ENCODE peak calls at places on chromosomes 12 and 14, in six cellular contexts. One of them, this sample, is unnamed. For H3K4me1, the result is how much of the 10 kb centered on the place peaks cover.

GRCh38 chr14:57833304-57833703 is 32.6 kb downstream of the SLC35F4 start:
- DNase-seq in CD8-positive, alpha-beta T cell: no peak
- DNase-seq in thoracic aorta: peak
- DNase-seq in H9: no peak
- DNase-seq in neural progenitor cell: no peak
- DNase-seq in kidney: no peak
- DNase-seq in this sample: peak

GRCh38 chr12:30437616-30438015 is 258.1 kb downstream of the IPO8 start:
- DNase-seq in kidney: no peak
- DNase-seq in thoracic aorta: no peak
- DNase-seq in CD8-positive, alpha-beta T cell: no peak
- DNase-seq in H9: no peak
- DNase-seq in neural progenitor cell: no peak
- DNase-seq in this sample: no peak

GRCh38 chr14:105161964-105162363 is 6.6 kb downstream of the JAG2 start:
- DNase-seq in CD8-positive, alpha-beta T cell: no peak
- DNase-seq in neural progenitor cell: no peak
- DNase-seq in H9: no peak
- DNase-seq in thoracic aorta: no peak
- DNase-seq in kidney: no peak
- DNase-seq in this sample: no peak

GRCh38 chr12:4506870-4507269 is 31.8 kb upstream of the RAD51AP1 start:
- DNase-seq in CD8-positive, alpha-beta T cell: no peak
- DNase-seq in neural progenitor cell: no peak
- DNase-seq in H9: no peak
- DNase-seq in thoracic aorta: no peak
- DNase-seq in kidney: no peak
- DNase-seq in this sample: no peak

GRCh38 chr12:48002773-48003218 is 1.5 kb downstream of the COL2A1 start:
- DNase-seq in CD8-positive, alpha-beta T cell: no peak
- DNase-seq in H9: no peak
- DNase-seq in kidney: peak
- DNase-seq in neural progenitor cell: peak
- DNase-seq in thoracic aorta: no peak
- DNase-seq in this sample: peak

GRCh38 chr14:43858981-43859380 is 648.1 kb downstream of the FSCB start:
- DNase-seq in CD8-positive, alpha-beta T cell: no peak
- DNase-seq in thoracic aorta: no peak
- DNase-seq in H9: no peak
- DNase-seq in kidney: no peak
- DNase-seq in neural progenitor cell: no peak
- DNase-seq in this sample: no peak

GRCh38 chr12:123319826-123320225 is 44.8 kb downstream of the SBNO1 start:
- DNase-seq in thoracic aorta: no peak
- DNase-seq in CD8-positive, alpha-beta T cell: no peak
- DNase-seq in H9: no peak
- DNase-seq in kidney: no peak
- DNase-seq in neural progenitor cell: no peak
- DNase-seq in this sample: no peak

GRCh38 chr12:85711735-85712390 is 124.3 kb downstream of the RASSF9 start:
- DNase-seq in H9: no peak
- DNase-seq in neural progenitor cell: no peak
- DNase-seq in kidney: peak
- DNase-seq in thoracic aorta: peak
- DNase-seq in CD8-positive, alpha-beta T cell: no peak
- DNase-seq in this sample: no peak

GRCh38 chr12:109462868-109463692 is 14.0 kb downstream of the KCTD10 start:
- DNase-seq in neural progenitor cell: peak
- DNase-seq in H9: peak
- DNase-seq in kidney: peak
- DNase-seq in CD8-positive, alpha-beta T cell: no peak
- DNase-seq in thoracic aorta: peak
- DNase-seq in this sample: peak

GRCh38 chr12:12072064-12072760 is 1.5 kb downstream of the BCL2L14 start:
- DNase-seq in thoracic aorta: no peak
- DNase-seq in CD8-positive, alpha-beta T cell: peak
- DNase-seq in H9: no peak
- DNase-seq in kidney: peak
- DNase-seq in neural progenitor cell: no peak
- DNase-seq in this sample: peak

GRCh38 chr12:56078931-56079728 is 835 bp upstream of the ERBB3 start:
- DNase-seq in H9: peak
- DNase-seq in CD8-positive, alpha-beta T cell: peak
- DNase-seq in kidney: peak
- DNase-seq in thoracic aorta: peak
- DNase-seq in neural progenitor cell: peak
- DNase-seq in this sample: peak

GRCh38 chr12:115412821-115413220 is 728.8 kb upstream of the TBX3 start:
- DNase-seq in kidney: no peak
- DNase-seq in neural progenitor cell: no peak
- DNase-seq in H9: no peak
- DNase-seq in thoracic aorta: no peak
- DNase-seq in CD8-positive, alpha-beta T cell: no peak
- DNase-seq in this sample: no peak

GRCh38 chr12:57461326-57461903 is 1.8 kb downstream of the GLI1 start:
- DNase-seq in neural progenitor cell: peak
- DNase-seq in thoracic aorta: no peak
- DNase-seq in H9: peak
- DNase-seq in CD8-positive, alpha-beta T cell: no peak
- DNase-seq in kidney: peak
- DNase-seq in this sample: peak

GRCh38 chr12:115377230-115377629 is 693.3 kb upstream of the TBX3 start:
- DNase-seq in neural progenitor cell: no peak
- DNase-seq in kidney: no peak
- DNase-seq in H9: no peak
- DNase-seq in CD8-positive, alpha-beta T cell: no peak
- DNase-seq in thoracic aorta: no peak
- DNase-seq in this sample: no peak

GRCh38 chr12:132066345-132066685 is 77.8 kb downstream of the DDX51 start:
- DNase-seq in thoracic aorta: no peak
- DNase-seq in H9: no peak
- DNase-seq in neural progenitor cell: no peak
- DNase-seq in kidney: no peak
- DNase-seq in CD8-positive, alpha-beta T cell: no peak
- DNase-seq in this sample: no peak

GRCh38 chr12:124740691-124741137 is 123.0 kb downstream of the SCARB1 start:
- DNase-seq in thoracic aorta: no peak
- DNase-seq in kidney: peak
- DNase-seq in H9: no peak
- DNase-seq in CD8-positive, alpha-beta T cell: no peak
- DNase-seq in neural progenitor cell: no peak
- DNase-seq in this sample: peak

GRCh38 chr12:52083638-52083996 is 4.1 kb downstream of the SMIM41 start:
- DNase-seq in CD8-positive, alpha-beta T cell: no peak
- DNase-seq in neural progenitor cell: no peak
- DNase-seq in H9: no peak
- DNase-seq in kidney: no peak
- DNase-seq in thoracic aorta: no peak
- DNase-seq in this sample: no peak
- TF ChIP-seq CTCF in CD8-positive, alpha-beta T cell: peak
- TF ChIP-seq CTCF in neural progenitor cell: no peak
- TF ChIP-seq CTCF in H9: peak
- TF ChIP-seq CTCF in kidney: no peak
- TF ChIP-seq CTCF in thoracic aorta: no peak
- TF ChIP-seq CTCF in this sample: no peak

GRCh38 chr14:93047661-93048060 is 68.1 kb downstream of the ITPK1 start:
- DNase-seq in H9: no peak
- DNase-seq in CD8-positive, alpha-beta T cell: no peak
- DNase-seq in kidney: no peak
- DNase-seq in neural progenitor cell: no peak
- DNase-seq in thoracic aorta: no peak
- DNase-seq in this sample: no peak
- H3K4me1 ChIP-seq in H9: under half
- H3K4me1 ChIP-seq in CD8-positive, alpha-beta T cell: under half
- H3K4me1 ChIP-seq in kidney: half or more
- H3K4me1 ChIP-seq in neural progenitor cell: under half
- H3K4me1 ChIP-seq in thoracic aorta: half or more
- H3K4me1 ChIP-seq in this sample: under half

GRCh38 chr12:92492291-92492690 is 210.5 kb upstream of the PLEKHG7 start:
- DNase-seq in H9: no peak
- DNase-seq in neural progenitor cell: no peak
- DNase-seq in CD8-positive, alpha-beta T cell: no peak
- DNase-seq in kidney: no peak
- DNase-seq in thoracic aorta: no peak
- DNase-seq in this sample: no peak
- TF ChIP-seq CTCF in H9: no peak
- TF ChIP-seq CTCF in neural progenitor cell: no peak
- TF ChIP-seq CTCF in CD8-positive, alpha-beta T cell: no peak
- TF ChIP-seq CTCF in kidney: no peak
- TF ChIP-seq CTCF in thoracic aorta: no peak
- TF ChIP-seq CTCF in this sample: no peak

DNA sequence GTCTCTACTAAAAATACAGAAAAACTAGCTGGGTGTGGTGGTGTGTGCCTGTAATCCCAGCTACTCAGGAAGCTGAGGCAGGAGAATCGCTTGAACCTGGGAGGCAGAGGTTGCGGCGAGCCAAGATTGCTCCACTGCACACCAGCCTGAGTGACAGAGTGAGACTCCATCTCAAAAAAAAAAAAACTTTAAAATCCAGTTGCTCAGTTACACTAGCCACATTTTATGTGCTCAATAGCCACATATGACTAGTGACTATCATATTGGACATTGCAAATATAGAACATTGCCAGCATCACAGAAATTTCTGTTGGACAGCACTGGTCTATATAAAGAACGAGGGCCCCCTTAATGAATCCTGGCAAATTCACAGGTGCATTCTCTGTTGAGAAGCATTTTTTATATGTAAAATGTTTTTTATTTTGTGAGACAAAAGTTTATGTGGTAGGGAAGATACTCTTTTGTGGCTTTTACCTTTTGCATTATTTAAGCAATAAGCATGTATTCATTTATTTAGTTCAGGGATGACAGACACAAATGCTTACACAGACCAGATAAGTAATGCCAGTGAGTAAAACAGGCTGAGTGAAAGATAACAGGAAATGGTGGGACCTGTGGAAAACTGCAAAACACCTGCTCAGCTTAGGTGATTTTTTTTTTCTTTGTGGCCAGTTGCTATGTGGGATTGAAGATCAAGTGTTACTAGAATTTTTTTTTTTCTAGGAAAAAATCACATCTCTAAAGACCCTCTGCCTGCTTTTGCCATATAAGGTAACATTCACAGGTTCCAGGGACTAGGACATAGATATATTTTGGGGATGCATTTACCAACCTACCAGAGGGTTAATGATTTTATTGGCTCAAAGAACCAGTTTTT is 9.4 kb downstream of the PSMA6 start:
- DNase-seq in neural progenitor cell: no peak
- DNase-seq in thoracic aorta: no peak
- DNase-seq in H9: no peak
- DNase-seq in kidney: no peak
- DNase-seq in CD8-positive, alpha-beta T cell: no peak
- DNase-seq in this sample: no peak
- H3K4me1 ChIP-seq in neural progenitor cell: under half
- H3K4me1 ChIP-seq in thoracic aorta: under half
- H3K4me1 ChIP-seq in H9: under half
- H3K4me1 ChIP-seq in kidney: under half
- H3K4me1 ChIP-seq in CD8-positive, alpha-beta T cell: half or more
- H3K4me1 ChIP-seq in this sample: under half

GRCh38 chr14:21105095-21105494 is 4.2 kb downstream of the TMEM253 start:
- DNase-seq in CD8-positive, alpha-beta T cell: no peak
- DNase-seq in thoracic aorta: no peak
- DNase-seq in H9: no peak
- DNase-seq in kidney: no peak
- DNase-seq in neural progenitor cell: no peak
- DNase-seq in this sample: peak
- TF ChIP-seq CTCF in CD8-positive, alpha-beta T cell: no peak
- TF ChIP-seq CTCF in thoracic aorta: no peak
- TF ChIP-seq CTCF in H9: no peak
- TF ChIP-seq CTCF in kidney: no peak
- TF ChIP-seq CTCF in neural progenitor cell: no peak
- TF ChIP-seq CTCF in this sample: no peak

GRCh38 chr12:107238276-107238675 is 144.9 kb upstream of the CRY1 start:
- DNase-seq in neural progenitor cell: no peak
- DNase-seq in CD8-positive, alpha-beta T cell: no peak
- DNase-seq in kidney: no peak
- DNase-seq in thoracic aorta: no peak
- DNase-seq in H9: no peak
- DNase-seq in this sample: no peak

GRCh38 chr12:107243316-107243715 is 150.0 kb upstream of the CRY1 start:
- DNase-seq in neural progenitor cell: no peak
- DNase-seq in H9: no peak
- DNase-seq in kidney: no peak
- DNase-seq in thoracic aorta: no peak
- DNase-seq in CD8-positive, alpha-beta T cell: no peak
- DNase-seq in this sample: no peak

GRCh38 chr12:107244584-107244983 is 151.2 kb upstream of the CRY1 start:
- DNase-seq in CD8-positive, alpha-beta T cell: no peak
- DNase-seq in H9: no peak
- DNase-seq in neural progenitor cell: no peak
- DNase-seq in kidney: no peak
- DNase-seq in thoracic aorta: no peak
- DNase-seq in this sample: peak

GRCh38 chr12:107242189-107242588 is 148.8 kb upstream of the CRY1 start:
- DNase-seq in neural progenitor cell: no peak
- DNase-seq in H9: no peak
- DNase-seq in kidney: no peak
- DNase-seq in CD8-positive, alpha-beta T cell: no peak
- DNase-seq in thoracic aorta: no peak
- DNase-seq in this sample: no peak

GRCh38 chr12:107241421-107241820 is 148.1 kb upstream of the CRY1 start:
- DNase-seq in kidney: no peak
- DNase-seq in H9: no peak
- DNase-seq in neural progenitor cell: no peak
- DNase-seq in thoracic aorta: no peak
- DNase-seq in CD8-positive, alpha-beta T cell: no peak
- DNase-seq in this sample: no peak
- H3K4me1 ChIP-seq in kidney: under half
- H3K4me1 ChIP-seq in H9: under half
- H3K4me1 ChIP-seq in neural progenitor cell: under half
- H3K4me1 ChIP-seq in thoracic aorta: under half
- H3K4me1 ChIP-seq in CD8-positive, alpha-beta T cell: under half
- H3K4me1 ChIP-seq in this sample: under half

DNA sequence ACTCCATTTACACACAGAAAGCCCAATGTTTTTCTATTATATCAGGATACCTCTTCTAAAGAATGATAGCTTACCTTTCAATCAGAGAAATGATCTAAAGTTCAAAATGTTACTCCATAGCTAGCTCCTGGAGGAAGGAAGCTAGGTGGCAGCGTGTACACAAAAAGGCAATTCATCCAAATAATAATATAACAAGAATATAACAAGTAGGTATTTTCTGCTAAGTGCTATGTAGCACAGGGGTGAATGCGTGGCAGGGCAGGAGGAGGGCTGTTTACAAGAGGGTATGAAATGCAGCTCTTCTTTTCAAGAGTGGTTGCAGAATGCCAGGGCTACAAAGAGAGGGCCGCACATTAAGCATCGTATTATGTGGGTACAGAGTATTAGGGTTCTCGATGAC is 663 bp upstream of the SNAPC1 start:
- DNase-seq in kidney: no peak
- DNase-seq in neural progenitor cell: no peak
- DNase-seq in thoracic aorta: no peak
- DNase-seq in CD8-positive, alpha-beta T cell: no peak
- DNase-seq in H9: no peak
- DNase-seq in this sample: no peak
- TF ChIP-seq CTCF in kidney: no peak
- TF ChIP-seq CTCF in neural progenitor cell: no peak
- TF ChIP-seq CTCF in thoracic aorta: no peak
- TF ChIP-seq CTCF in CD8-positive, alpha-beta T cell: no peak
- TF ChIP-seq CTCF in H9: no peak
- TF ChIP-seq CTCF in this sample: no peak

GRCh38 chr12:121798807-121799174 is 5.0 kb upstream of the SETD1B start:
- DNase-seq in kidney: no peak
- DNase-seq in thoracic aorta: no peak
- DNase-seq in H9: no peak
- DNase-seq in neural progenitor cell: no peak
- DNase-seq in CD8-positive, alpha-beta T cell: no peak
- DNase-seq in this sample: no peak
- H3K4me1 ChIP-seq in kidney: under half
- H3K4me1 ChIP-seq in thoracic aorta: half or more
- H3K4me1 ChIP-seq in H9: under half
- H3K4me1 ChIP-seq in neural progenitor cell: under half
- H3K4me1 ChIP-seq in CD8-positive, alpha-beta T cell: under half
- H3K4me1 ChIP-seq in this sample: under half

GRCh38 chr12:119231774-119232173 is 53.0 kb downstream of the HSPB8 start:
- DNase-seq in kidney: no peak
- DNase-seq in neural progenitor cell: no peak
- DNase-seq in CD8-positive, alpha-beta T cell: no peak
- DNase-seq in H9: no peak
- DNase-seq in thoracic aorta: no peak
- DNase-seq in this sample: no peak
- TF ChIP-seq CTCF in kidney: no peak
- TF ChIP-seq CTCF in neural progenitor cell: no peak
- TF ChIP-seq CTCF in CD8-positive, alpha-beta T cell: no peak
- TF ChIP-seq CTCF in H9: no peak
- TF ChIP-seq CTCF in thoracic aorta: no peak
- TF ChIP-seq CTCF in this sample: no peak

This sample was measured in endodermal cell.